ENCODE peak calls at places on chromosomes 12 and 14, in six cellular contexts. One of them, this sample, is unnamed.

GRCh38 chr14:75934998-75935628 is 46.7 kb downstream of the TGFB3 start:
- DNase-seq in A549: no peak
- DNase-seq in Panc1: no peak
- DNase-seq in GM23338: no peak
- DNase-seq in SK-N-SH: no peak
- DNase-seq in K562: peak; percentile 73
- DNase-seq in this sample: no peak

GRCh38 chr12:24078318-24078765 is 128.9 kb upstream of the SOX5 start:
- DNase-seq in Panc1: no peak
- DNase-seq in A549: no peak
- DNase-seq in SK-N-SH: no peak
- DNase-seq in K562: peak; percentile 11
- DNase-seq in GM23338: no peak
- DNase-seq in this sample: no peak

GRCh38 chr14:76836029-76836630 is 9.9 kb downstream of the LRRC74A start:
- DNase-seq in SK-N-SH: no peak
- DNase-seq in K562: no peak
- DNase-seq in GM23338: no peak
- DNase-seq in A549: peak; percentile 28
- DNase-seq in Panc1: no peak
- DNase-seq in this sample: peak; percentile 43

GRCh38 chr12:23899434-23899833 is 50.0 kb downstream of the SOX5 start:
- DNase-seq in SK-N-SH: no peak
- DNase-seq in K562: no peak
- DNase-seq in GM23338: no peak
- DNase-seq in A549: no peak
- DNase-seq in Panc1: no peak
- DNase-seq in this sample: no peak

GRCh38 chr14:101357038-101357437 is 204.3 kb upstream of the DIO3 start:
- DNase-seq in GM23338: no peak
- DNase-seq in SK-N-SH: no peak
- DNase-seq in Panc1: no peak
- DNase-seq in A549: no peak
- DNase-seq in K562: no peak
- DNase-seq in this sample: no peak

GRCh38 chr12:116454950-116455447 is 104.2 kb upstream of the MAP1LC3B2 start:
- DNase-seq in GM23338: no peak
- DNase-seq in SK-N-SH: no peak
- DNase-seq in A549: peak; percentile 91
- DNase-seq in K562: no peak
- DNase-seq in Panc1: peak; percentile 22
- DNase-seq in this sample: no peak

GRCh38 chr12:28378749-28379148 is 188.5 kb downstream of the CCDC91 start:
- DNase-seq in GM23338: no peak
- DNase-seq in A549: no peak
- DNase-seq in K562: no peak
- DNase-seq in Panc1: no peak
- DNase-seq in SK-N-SH: no peak
- DNase-seq in this sample: no peak

GRCh38 chr12:28866715-28867503 is 282.2 kb upstream of the FAR2 start:
- DNase-seq in A549: no peak
- DNase-seq in Panc1: no peak
- DNase-seq in SK-N-SH: no peak
- DNase-seq in K562: no peak
- DNase-seq in GM23338: no peak
- DNase-seq in this sample: no peak

GRCh38 chr14:60171690-60172089 is 6.5 kb upstream of the DHRS7 start:
- DNase-seq in A549: no peak
- DNase-seq in K562: no peak
- DNase-seq in SK-N-SH: no peak
- DNase-seq in Panc1: no peak
- DNase-seq in GM23338: no peak
- DNase-seq in this sample: no peak

GRCh38 chr12:61652265-61652664 is 607.9 kb upstream of the USP15 start:
- DNase-seq in Panc1: no peak
- DNase-seq in A549: no peak
- DNase-seq in SK-N-SH: no peak
- DNase-seq in K562: no peak
- DNase-seq in GM23338: no peak
- DNase-seq in this sample: no peak

DNA sequence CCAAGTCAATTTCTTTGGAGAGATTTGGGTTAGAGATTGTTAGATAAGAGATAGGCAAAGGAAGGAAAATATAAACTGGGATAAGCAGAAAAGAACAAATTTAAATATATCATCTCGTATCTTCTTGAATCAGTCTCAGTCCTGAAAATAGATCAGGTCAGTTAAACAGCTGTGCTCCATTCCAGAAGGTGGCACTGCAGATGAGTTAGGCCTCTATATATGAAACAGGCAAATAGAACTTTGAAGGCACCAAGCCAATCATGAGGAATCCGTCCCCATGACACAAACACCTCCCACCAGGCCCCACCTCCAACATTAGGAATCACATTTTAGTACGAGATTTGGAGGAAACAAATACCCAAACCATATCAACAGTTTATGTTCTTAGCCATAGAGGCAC is 605.5 kb upstream of the USP15 start:
- DNase-seq in SK-N-SH: no peak
- DNase-seq in K562: no peak
- DNase-seq in GM23338: no peak
- DNase-seq in A549: peak; percentile 6
- DNase-seq in Panc1: no peak
- DNase-seq in this sample: no peak
- TF ChIP-seq REST in SK-N-SH: no peak
- TF ChIP-seq REST in K562: no peak
- TF ChIP-seq REST in GM23338: no peak
- TF ChIP-seq REST in A549: no peak
- TF ChIP-seq REST in Panc1: no peak
- TF ChIP-seq REST in this sample: no peak

DNA sequence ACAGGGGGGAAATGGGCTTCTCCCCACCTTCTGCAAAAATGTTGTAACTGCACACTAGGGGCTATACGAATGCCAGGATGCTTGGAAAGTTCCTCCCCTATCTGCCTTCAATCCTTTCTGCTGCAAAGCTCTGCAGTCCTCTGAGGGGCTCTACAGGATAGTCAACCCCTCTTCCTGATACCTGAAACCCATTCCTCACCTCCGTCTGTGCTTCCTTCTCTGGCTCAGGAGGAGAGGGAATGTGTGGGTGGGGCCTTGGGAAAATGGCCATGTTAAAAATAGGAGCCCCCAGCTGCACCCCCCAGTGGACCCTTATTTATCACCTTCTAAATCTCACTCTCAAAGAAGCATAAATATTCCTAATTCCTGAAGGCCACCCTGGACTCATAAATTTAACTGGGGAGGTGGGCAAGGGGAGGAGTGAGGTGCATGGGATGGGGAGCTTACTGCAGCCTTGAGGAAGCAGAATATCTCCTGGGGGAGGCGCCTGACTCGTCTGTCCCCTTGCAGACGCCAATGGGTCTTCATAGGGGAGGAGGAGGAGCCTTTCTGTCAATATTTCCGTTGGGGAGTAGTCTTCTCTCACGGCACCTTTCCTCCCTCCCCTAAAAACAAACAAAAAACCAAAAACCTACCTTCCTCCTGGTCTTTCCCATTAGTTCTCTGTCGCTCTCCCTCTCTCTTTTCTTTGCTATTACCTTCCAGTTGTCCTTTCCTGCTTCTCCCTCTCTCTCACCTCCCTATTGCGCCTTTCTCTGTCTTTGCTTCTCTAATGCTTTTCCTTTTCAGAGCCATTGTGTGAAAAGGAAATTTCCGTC is 6.3 kb downstream of the GPR84 start:
- DNase-seq in A549: no peak
- DNase-seq in SK-N-SH: no peak
- DNase-seq in Panc1: no peak
- DNase-seq in GM23338: no peak
- DNase-seq in K562: peak; percentile 90
- DNase-seq in this sample: no peak
- H3K4me3 ChIP-seq in A549: peak overlapping the region; percentile 54
- H3K4me3 ChIP-seq in SK-N-SH: peak overlapping the region; percentile 76
- H3K4me3 ChIP-seq in Panc1: peak overlapping the region; percentile 75
- H3K4me3 ChIP-seq in GM23338: peak overlapping the region; percentile 75
- H3K4me3 ChIP-seq in K562: peak overlapping the region; percentile 53
- H3K4me3 ChIP-seq in this sample: no peak overlapping the region

DNA sequence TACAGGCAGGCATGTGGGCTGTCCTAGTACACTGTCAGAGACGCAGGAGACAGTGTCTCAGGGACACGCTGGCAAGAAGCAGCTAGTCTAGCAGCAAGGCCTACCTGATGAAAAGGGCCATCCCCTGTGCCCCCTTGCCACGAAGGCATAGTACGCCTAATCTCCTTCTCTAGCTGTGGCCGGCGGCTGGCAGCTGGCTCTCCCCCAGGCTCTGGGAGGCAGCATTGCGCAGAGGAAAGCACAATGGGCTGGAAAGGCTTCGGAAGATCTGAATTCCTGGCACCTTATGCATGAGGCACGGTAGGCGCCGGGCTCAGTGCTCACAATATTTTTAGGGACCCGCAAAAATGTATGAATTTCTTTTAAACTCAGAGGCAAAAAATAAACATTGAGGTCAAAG is 16.0 kb upstream of the PLEKHH1 start:
- DNase-seq in SK-N-SH: no peak
- DNase-seq in A549: no peak
- DNase-seq in GM23338: peak; percentile 73
- DNase-seq in K562: no peak
- DNase-seq in Panc1: no peak
- DNase-seq in this sample: no peak
- TF ChIP-seq CTCF in SK-N-SH: no peak
- TF ChIP-seq CTCF in A549: no peak
- TF ChIP-seq CTCF in GM23338: peak; percentile 64
- TF ChIP-seq CTCF in K562: no peak
- TF ChIP-seq CTCF in Panc1: peak; percentile 45
- TF ChIP-seq CTCF in this sample: no peak

GRCh38 chr14:83085725-83086124 is 1552.1 kb upstream of the SEL1L start:
- DNase-seq in SK-N-SH: no peak
- DNase-seq in A549: no peak
- DNase-seq in K562: no peak
- DNase-seq in Panc1: no peak
- DNase-seq in GM23338: no peak
- DNase-seq in this sample: no peak

GRCh38 chr14:83085141-83085540 is 1551.5 kb upstream of the SEL1L start:
- DNase-seq in GM23338: no peak
- DNase-seq in Panc1: no peak
- DNase-seq in K562: no peak
- DNase-seq in SK-N-SH: no peak
- DNase-seq in A549: no peak
- DNase-seq in this sample: peak; percentile 15
- TF ChIP-seq REST in GM23338: no peak
- TF ChIP-seq REST in Panc1: no peak
- TF ChIP-seq REST in K562: no peak
- TF ChIP-seq REST in SK-N-SH: no peak
- TF ChIP-seq REST in A549: no peak
- TF ChIP-seq REST in this sample: no peak

GRCh38 chr12:9123741-9124140 is 8.0 kb upstream of the A2M start:
- DNase-seq in GM23338: no peak
- DNase-seq in K562: no peak
- DNase-seq in A549: no peak
- DNase-seq in SK-N-SH: no peak
- DNase-seq in Panc1: no peak
- DNase-seq in this sample: no peak

GRCh38 chr12:9124346-9125031 is 8.8 kb upstream of the A2M start:
- DNase-seq in SK-N-SH: no peak
- DNase-seq in K562: no peak
- DNase-seq in A549: no peak
- DNase-seq in Panc1: no peak
- DNase-seq in GM23338: no peak
- DNase-seq in this sample: no peak

GRCh38 chr12:9130244-9130643 is 14.5 kb upstream of the A2M start:
- DNase-seq in GM23338: no peak
- DNase-seq in Panc1: no peak
- DNase-seq in K562: no peak
- DNase-seq in A549: no peak
- DNase-seq in SK-N-SH: no peak
- DNase-seq in this sample: no peak

GRCh38 chr12:9127936-9128663 is 12.4 kb upstream of the A2M start:
- DNase-seq in Panc1: no peak
- DNase-seq in GM23338: no peak
- DNase-seq in SK-N-SH: no peak
- DNase-seq in K562: no peak
- DNase-seq in A549: no peak
- DNase-seq in this sample: no peak

GRCh38 chr12:9127484-9127883 is 11.8 kb upstream of the A2M start:
- DNase-seq in Panc1: no peak
- DNase-seq in GM23338: no peak
- DNase-seq in SK-N-SH: no peak
- DNase-seq in K562: no peak
- DNase-seq in A549: no peak
- DNase-seq in this sample: no peak
- H3K4me3 ChIP-seq in Panc1: no peak overlapping the region
- H3K4me3 ChIP-seq in GM23338: no peak overlapping the region
- H3K4me3 ChIP-seq in SK-N-SH: no peak overlapping the region
- H3K4me3 ChIP-seq in K562: no peak overlapping the region
- H3K4me3 ChIP-seq in A549: no peak overlapping the region
- H3K4me3 ChIP-seq in this sample: no peak overlapping the region

DNA sequence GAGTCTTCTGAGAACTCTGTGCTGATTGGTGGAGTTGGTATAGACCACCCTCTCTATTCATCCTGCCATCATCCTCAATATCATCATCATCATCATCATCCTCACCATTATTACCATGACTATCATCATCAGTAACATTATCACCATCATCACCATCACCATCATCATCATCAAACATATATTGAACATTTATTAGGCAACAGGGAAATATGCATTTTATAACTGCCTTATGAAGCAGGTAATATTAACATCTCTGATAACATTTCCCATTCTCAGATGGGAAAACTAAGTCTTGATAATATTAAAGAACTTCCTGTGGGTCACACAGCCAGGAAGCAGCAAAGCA is 89.1 kb upstream of the HSPB8 start:
- DNase-seq in GM23338: no peak
- DNase-seq in Panc1: no peak
- DNase-seq in A549: no peak
- DNase-seq in K562: no peak
- DNase-seq in SK-N-SH: no peak
- DNase-seq in this sample: no peak
- TF ChIP-seq CTCF in GM23338: no peak
- TF ChIP-seq CTCF in Panc1: no peak
- TF ChIP-seq CTCF in A549: no peak
- TF ChIP-seq CTCF in K562: no peak
- TF ChIP-seq CTCF in SK-N-SH: no peak
- TF ChIP-seq CTCF in this sample: no peak

GRCh38 chr12:56991319-56991906 is 14.9 kb downstream of the ZBTB39 start:
- DNase-seq in A549: no peak
- DNase-seq in Panc1: no peak
- DNase-seq in K562: peak; percentile 70
- DNase-seq in GM23338: no peak
- DNase-seq in SK-N-SH: no peak
- DNase-seq in this sample: peak; percentile 53
- TF ChIP-seq REST in A549: no peak
- TF ChIP-seq REST in Panc1: no peak
- TF ChIP-seq REST in K562: no peak
- TF ChIP-seq REST in GM23338: no peak
- TF ChIP-seq REST in SK-N-SH: no peak
- TF ChIP-seq REST in this sample: no peak

GRCh38 chr12:114668151-114668891 is 15.7 kb downstream of the TBX3 start:
- DNase-seq in GM23338: peak; percentile 93
- DNase-seq in K562: peak; percentile 75
- DNase-seq in A549: peak; percentile 91
- DNase-seq in Panc1: no peak
- DNase-seq in SK-N-SH: peak; percentile 92
- DNase-seq in this sample: peak; percentile 49
- H3K4me3 ChIP-seq in GM23338: peak overlapping the region; percentile 53
- H3K4me3 ChIP-seq in K562: no peak overlapping the region
- H3K4me3 ChIP-seq in A549: peak overlapping the region; percentile 57
- H3K4me3 ChIP-seq in Panc1: peak overlapping the region; percentile 33
- H3K4me3 ChIP-seq in SK-N-SH: peak overlapping the region; percentile 77
- H3K4me3 ChIP-seq in this sample: no peak overlapping the region